ENCODE peak calls at places on chromosomes 11 and 22, in nine cellular contexts. G is trophoblast cell; M is H1; K is CD8-positive, alpha-beta memory T cell; L is IMR-90; J is SJSA1; F is MM.1S; A is aorta; D is brain microvascular endothelial cell. Y is an unnamed sample.

GRCh38 chr11:17601206-17602075 is 54.4 kb downstream of the OTOG start:
- DNase-seq in G (no peak), M (no peak), K (no peak), L (no peak), J (no peak), F (no peak), A (peak), D (no peak), Y (no peak)

GRCh38 chr11:1502971-1503707 is 16.6 kb upstream of the MOB2 start:
- DNase-seq in G (no peak), M (no peak), K (no peak), L (no peak), J (no peak), F (no peak), A (peak), D (no peak), Y (no peak)

GRCh38 chr22:35873426-35873825 is 155.2 kb downstream of the RBFOX2 start:
- DNase-seq in G (no peak), M (no peak), K (no peak), L (no peak), J (no peak), F (no peak), A (no peak), D (no peak), Y (no peak)

GRCh38 chr11:59523541-59523940 is 12.2 kb downstream of the OR4D9 start:
- DNase-seq in G (no peak), M (no peak), K (no peak), L (no peak), J (no peak), F (no peak), A (no peak), D (no peak), Y (no peak)

GRCh38 chr11:104394508-104394907 is 230.6 kb upstream of the PDGFD start:
- DNase-seq in G (no peak), M (no peak), K (no peak), L (no peak), J (no peak), F (no peak), A (no peak), D (no peak), Y (no peak)

GRCh38 chr11:61853698-61854169 is 25.6 kb downstream of the FADS2 start:
- DNase-seq in G (no peak), M (no peak), K (no peak), L (no peak), J (no peak), F (no peak), A (no peak), D (no peak), Y (no peak)

GRCh38 chr11:95149659-95150294 is 60.1 kb downstream of the ENDOD1 start:
- DNase-seq in G (no peak), M (no peak), K (no peak), L (no peak), J (peak), F (no peak), A (no peak), D (no peak), Y (no peak)

GRCh38 chr11:66607126-66607834 is 9.2 kb upstream of the RBM14 start:
- DNase-seq in G (no peak), M (no peak), K (no peak), L (peak), J (peak), F (no peak), A (peak), D (peak), Y (peak)

GRCh38 chr11:128653828-128654231 is 40.0 kb upstream of the FLI1 start:
- DNase-seq in G (peak), M (no peak), K (no peak), L (peak), J (peak), F (no peak), A (no peak), D (peak), Y (no peak)

GRCh38 chr11:61411589-61411988 is 18.2 kb downstream of the CPSF7 start:
- DNase-seq in G (no peak), M (no peak), K (no peak), L (no peak), J (no peak), F (no peak), A (no peak), D (no peak), Y (no peak)

GRCh38 chr22:24156146-24156914 is 25.0 kb upstream of the SUSD2 start:
- DNase-seq in G (no peak), M (no peak), K (peak), L (peak), J (no peak), F (peak), A (peak), D (peak), Y (no peak)

GRCh38 chr11:118939948-118940598 is 14.3 kb upstream of the BCL9L start:
- DNase-seq in G (no peak), M (no peak), K (peak), L (no peak), J (no peak), F (peak), A (no peak), D (no peak), Y (no peak)

DNA sequence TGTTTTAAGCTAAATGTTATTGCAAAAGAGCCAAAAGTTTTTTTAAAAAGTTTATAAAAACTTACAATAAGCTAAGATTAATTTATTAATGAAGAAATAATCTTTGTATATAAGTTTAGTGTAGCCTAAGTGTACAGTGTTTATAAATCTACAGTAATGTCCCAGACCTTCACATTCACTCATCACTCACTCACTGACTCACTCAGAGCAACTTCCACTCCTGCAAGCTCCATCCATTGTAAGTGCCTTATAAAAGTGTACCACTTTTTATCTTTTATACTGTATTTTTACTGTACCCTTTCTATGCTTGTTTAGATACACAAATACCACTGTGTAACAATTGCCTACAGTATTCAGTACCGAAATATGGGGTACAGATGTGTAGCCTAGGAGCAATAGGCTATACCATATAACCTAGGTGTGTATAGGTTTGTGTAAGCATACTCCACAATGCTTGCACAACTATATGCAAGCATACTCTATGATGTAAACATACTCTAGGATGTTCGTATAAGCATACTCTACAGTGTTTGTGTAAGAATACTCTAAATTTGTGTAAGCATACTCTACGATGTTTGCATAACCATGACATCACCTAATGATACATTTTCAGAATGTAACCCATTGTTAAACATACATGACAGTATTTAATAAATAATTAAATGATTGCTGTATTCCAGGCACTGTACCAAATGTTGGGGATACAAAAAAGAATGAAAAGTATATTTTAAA is 953.0 kb downstream of the KCNA4 start:
- DNase-seq in G (no peak), M (no peak), K (no peak), L (peak), J (no peak), F (no peak), A (no peak), D (no peak), Y (peak)
- H3K27ac ChIP-seq in G (no peak), M (no peak), K (no peak), L (peak), J (no peak), F (no peak), A (no peak), D (no peak), Y (no peak)

DNA sequence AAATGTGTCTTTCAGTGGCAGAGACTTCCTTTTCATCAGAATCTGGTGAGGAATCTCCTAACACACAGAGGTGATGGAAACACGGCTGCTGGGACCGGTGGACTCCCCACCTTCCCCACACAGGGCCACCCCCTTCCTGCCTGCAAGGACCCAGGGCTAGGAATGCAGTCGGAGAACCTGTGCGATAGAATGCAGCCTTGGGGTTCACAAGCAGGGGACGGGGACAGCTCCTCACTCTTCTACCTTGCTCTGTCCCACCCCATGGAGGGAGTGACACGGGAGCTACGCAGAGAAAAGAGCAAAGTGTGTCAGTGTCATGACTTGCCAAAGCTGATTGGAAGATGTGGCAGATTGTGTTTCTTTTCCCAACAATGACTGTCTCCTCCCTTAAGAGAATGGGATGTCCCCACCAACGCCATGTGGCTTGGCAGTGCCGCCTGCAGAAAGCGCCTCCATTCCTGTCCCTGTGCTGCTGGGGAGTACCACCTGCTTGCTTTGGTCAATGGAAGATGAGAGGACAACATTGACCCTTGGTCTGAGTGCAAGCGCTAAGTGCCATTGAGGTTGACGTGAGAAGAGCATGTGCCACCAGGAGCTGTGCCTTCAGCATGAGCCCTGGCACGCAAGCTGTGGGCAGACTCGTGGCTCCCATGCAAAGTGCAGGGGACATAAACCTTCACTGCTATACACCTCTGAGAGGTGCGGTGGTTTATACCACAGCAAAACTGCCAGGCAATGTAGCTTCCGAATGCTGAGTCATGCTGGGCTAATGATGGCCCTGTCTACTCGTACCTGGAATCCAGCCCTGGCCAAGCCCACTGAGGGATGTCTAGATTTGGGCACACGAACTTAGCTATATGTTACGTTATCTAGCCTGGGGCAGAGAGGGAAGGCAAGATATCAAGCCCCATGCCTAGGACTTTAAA is 41.8 kb downstream of the MYEOV start:
- DNase-seq in G (no peak), M (no peak), K (no peak), L (no peak), J (no peak), F (no peak), A (no peak), D (no peak), Y (no peak)
- H3K27ac ChIP-seq in G (no peak), M (no peak), K (no peak), L (no peak), J (no peak), F (peak), A (no peak), D (no peak), Y (no peak)

DNA sequence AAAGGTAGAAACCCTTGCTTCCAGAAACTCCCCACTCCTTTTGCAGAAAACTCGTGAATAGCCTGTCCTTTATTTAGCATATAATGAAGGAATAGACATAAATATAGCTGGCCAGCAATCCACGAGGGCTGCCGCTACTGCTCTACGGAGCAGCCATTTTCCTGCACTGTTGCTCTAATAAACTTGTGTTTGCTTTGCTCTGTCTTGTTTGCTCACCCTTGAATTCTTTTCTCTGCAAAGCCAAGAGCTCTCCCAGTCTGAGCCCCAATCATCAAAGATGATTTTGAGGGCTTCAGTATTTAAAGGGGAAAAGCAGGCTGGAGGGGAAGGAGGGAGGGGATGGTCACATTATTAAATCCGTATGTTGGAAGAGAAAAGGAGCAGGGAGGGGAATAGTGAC is 16.6 kb upstream of the CHKA start:
- DNase-seq in G (no peak), M (no peak), K (no peak), L (no peak), J (no peak), F (no peak), A (no peak), D (no peak), Y (no peak)
- H3K27ac ChIP-seq in G (no peak), M (no peak), K (no peak), L (no peak), J (no peak), F (no peak), A (no peak), D (no peak), Y (no peak)

DNA sequence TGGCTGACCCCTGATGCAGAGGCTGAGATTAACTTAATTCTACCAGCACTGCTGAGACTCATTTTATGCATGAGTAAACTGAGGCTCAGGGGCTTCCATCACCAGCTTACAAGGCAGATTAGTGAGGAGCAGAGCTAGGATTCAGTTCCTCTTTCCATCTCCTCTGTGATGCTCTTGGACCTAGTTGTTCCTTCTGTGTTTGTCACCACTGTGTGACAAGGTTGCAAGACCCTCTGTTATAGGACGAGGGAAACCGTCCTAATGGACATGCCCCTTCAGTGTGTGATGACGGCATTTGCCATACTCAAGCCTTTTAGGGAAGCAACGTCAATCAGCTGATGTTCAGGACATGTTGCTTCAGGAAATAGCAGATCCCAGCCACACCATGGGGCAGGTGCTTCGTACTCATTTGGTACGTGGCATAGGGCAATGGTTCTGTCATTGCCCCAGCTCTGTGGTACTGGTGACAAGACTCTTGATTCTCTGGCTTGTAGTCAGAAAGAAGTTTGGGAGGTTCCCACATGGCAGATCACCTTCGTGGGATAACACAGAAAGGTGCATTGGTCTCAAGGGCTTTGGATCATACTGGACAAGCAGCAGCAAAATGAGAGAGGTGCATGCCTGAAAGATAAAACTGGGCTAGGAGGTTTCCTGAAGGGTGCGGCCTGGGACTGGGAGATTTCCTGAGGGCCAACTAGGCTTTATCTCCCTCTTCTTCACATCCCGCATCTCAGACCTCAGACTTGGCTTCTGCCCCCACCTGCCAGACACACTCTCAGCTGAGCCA is 23.9 kb upstream of the CD44 start:
- DNase-seq in G (no peak), M (no peak), K (no peak), L (no peak), J (no peak), F (no peak), A (no peak), D (no peak), Y (no peak)
- H3K27ac ChIP-seq in G (no peak), M (no peak), K (no peak), L (no peak), J (no peak), F (no peak), A (no peak), D (no peak), Y (no peak)

GRCh38 chr11:120220747-120221037 is 9.9 kb downstream of the OAF start:
- DNase-seq in G (no peak), M (no peak), K (no peak), L (no peak), J (no peak), F (no peak), A (no peak), D (no peak), Y (no peak)
- H3K27ac ChIP-seq in G (no peak), M (no peak), K (no peak), L (no peak), J (no peak), F (no peak), A (no peak), D (no peak), Y (no peak)

DNA sequence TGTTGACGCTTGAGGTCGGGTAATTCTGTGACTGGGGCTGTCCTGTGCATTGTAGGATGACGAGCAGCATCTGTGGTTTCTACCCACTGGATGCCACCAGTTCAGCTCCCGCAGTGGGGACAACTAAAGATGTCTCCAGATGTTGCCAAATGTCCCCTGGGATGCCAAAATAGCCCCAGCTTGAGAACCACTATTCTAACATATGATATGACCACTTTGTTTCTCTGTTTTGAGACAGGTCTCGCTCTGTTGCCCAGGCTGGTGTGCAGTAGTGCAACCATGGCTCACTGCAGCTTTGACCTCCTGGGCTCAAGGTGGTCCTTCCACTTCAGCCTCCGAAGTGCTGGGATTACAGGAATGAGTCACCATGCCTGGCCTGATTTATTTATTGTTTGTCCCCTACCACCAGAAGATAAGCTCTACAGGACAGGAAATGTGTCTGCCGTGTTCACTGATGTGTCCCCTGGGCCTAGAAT is 4.4 kb upstream of the MEN1 start:
- DNase-seq in G (no peak), M (no peak), K (no peak), L (no peak), J (no peak), F (no peak), A (no peak), D (no peak), Y (no peak)
- H3K27ac ChIP-seq in G (no peak), M (no peak), K (no peak), L (no peak), J (no peak), F (no peak), A (no peak), D (no peak), Y (no peak)

GRCh38 chr22:46618667-46619066 is 1.5 kb upstream of the GRAMD4 start:
- DNase-seq in G (no peak), M (no peak), K (no peak), L (no peak), J (no peak), F (no peak), A (peak), D (no peak), Y (no peak)

GRCh38 chr22:46618104-46618647 is 2.0 kb upstream of the GRAMD4 start:
- DNase-seq in G (no peak), M (no peak), K (no peak), L (no peak), J (no peak), F (no peak), A (peak), D (no peak), Y (no peak)

GRCh38 chr22:46619830-46620501 is at the start of gene GRAMD4:
- DNase-seq in G (no peak), M (no peak), K (no peak), L (no peak), J (no peak), F (no peak), A (no peak), D (no peak), Y (no peak)

GRCh38 chr22:46620588-46621242 is 529 bp downstream of the GRAMD4 start:
- DNase-seq in G (no peak), M (no peak), K (no peak), L (no peak), J (no peak), F (no peak), A (no peak), D (no peak), Y (no peak)

DNA sequence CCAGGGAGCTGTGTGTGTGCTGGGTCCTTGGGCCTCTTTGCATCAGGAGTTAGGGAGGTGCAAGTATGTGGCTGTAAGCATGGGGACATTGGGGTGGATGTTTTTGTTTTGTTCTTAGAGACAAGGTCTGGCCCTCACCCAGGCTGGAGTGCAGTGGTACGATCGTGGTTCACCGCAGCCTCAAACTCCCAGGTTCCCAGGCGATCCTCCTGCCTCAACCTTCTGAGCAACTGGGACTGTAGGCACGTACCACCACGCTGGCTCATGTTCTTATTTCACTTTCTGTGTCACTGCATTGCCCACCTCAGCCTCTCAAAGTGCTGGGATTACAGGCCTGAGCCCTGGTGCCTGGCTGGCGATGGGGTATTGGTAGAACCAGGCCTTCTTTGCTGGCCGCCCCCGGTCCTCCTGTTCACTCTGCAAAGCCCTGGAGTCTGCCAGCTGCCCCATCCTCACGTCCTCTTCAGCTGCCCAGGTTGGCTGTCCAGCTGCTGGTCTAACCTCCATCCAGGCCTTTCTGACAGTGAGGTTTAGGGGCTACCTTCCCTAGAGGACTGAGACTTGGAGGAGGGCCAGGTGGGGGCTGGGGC is 851 bp upstream of the GRAMD4 start:
- DNase-seq in G (no peak), M (no peak), K (no peak), L (no peak), J (no peak), F (no peak), A (peak), D (no peak), Y (no peak)
- H3K27ac ChIP-seq in G (no peak), M (no peak), K (no peak), L (no peak), J (no peak), F (no peak), A (no peak), D (no peak), Y (no peak)